ENCODE peak calls at places on chromosome 22, in ten cellular contexts. A is spleen, O is IMR-90, P is HCT116, X is stomach, V is ovary, W is heart left ventricle, T is body of pancreas, N is gastrocnemius medialis, R is endothelial cell of umbilical vein. G is an unnamed sample.

GRCh38 chr22:25704701-25705100 is 37.3 kb upstream of the MYO18B start:
- DNase-seq in T (no peak), W (no peak), A (no peak), R (no peak), X (no peak), O (no peak), V (no peak), N (no peak), P (no peak), G (no peak)

GRCh38 chr22:29695129-29695926 is 24.5 kb upstream of the CABP7 start:
- DNase-seq in T (no peak), V (no peak), R (no peak), A (no peak), N (peak), P (no peak), W (no peak), O (no peak), X (no peak), G (no peak)

GRCh38 chr22:24474221-24474620 is 20.9 kb upstream of the UPB1 start:
- DNase-seq in X (no peak), T (no peak), V (no peak), R (peak), W (no peak), P (peak), N (no peak), A (no peak), O (peak), G (no peak)

GRCh38 chr22:46052801-46053562 is 76.0 kb upstream of the WNT7B start:
- DNase-seq in T (peak), X (peak), A (peak), O (no peak), N (no peak), W (peak), R (peak), P (no peak), V (peak), G (no peak)

GRCh38 chr22:25358421-25359170 is 139.2 kb downstream of the CRYBB2 start:
- DNase-seq in N (no peak), R (no peak), O (no peak), W (no peak), T (peak), V (no peak), P (no peak), X (no peak), A (peak), G (no peak)

GRCh38 chr22:27613099-27614089 is 188.2 kb downstream of the MN1 start:
- DNase-seq in R (no peak), X (no peak), P (no peak), A (no peak), O (no peak), T (no peak), N (no peak), V (no peak), W (no peak), G (no peak)

GRCh38 chr22:19527861-19528417 is 3.7 kb upstream of the CLDN5 start:
- DNase-seq in N (no peak), W (no peak), T (no peak), R (no peak), O (peak), A (peak), V (no peak), P (no peak), X (no peak), G (no peak)

GRCh38 chr22:39954584-39955055 is 5.6 kb upstream of the TMA7B start:
- DNase-seq in P (no peak), T (no peak), A (no peak), O (peak), V (no peak), W (no peak), R (no peak), X (no peak), N (no peak), G (no peak)

DNA sequence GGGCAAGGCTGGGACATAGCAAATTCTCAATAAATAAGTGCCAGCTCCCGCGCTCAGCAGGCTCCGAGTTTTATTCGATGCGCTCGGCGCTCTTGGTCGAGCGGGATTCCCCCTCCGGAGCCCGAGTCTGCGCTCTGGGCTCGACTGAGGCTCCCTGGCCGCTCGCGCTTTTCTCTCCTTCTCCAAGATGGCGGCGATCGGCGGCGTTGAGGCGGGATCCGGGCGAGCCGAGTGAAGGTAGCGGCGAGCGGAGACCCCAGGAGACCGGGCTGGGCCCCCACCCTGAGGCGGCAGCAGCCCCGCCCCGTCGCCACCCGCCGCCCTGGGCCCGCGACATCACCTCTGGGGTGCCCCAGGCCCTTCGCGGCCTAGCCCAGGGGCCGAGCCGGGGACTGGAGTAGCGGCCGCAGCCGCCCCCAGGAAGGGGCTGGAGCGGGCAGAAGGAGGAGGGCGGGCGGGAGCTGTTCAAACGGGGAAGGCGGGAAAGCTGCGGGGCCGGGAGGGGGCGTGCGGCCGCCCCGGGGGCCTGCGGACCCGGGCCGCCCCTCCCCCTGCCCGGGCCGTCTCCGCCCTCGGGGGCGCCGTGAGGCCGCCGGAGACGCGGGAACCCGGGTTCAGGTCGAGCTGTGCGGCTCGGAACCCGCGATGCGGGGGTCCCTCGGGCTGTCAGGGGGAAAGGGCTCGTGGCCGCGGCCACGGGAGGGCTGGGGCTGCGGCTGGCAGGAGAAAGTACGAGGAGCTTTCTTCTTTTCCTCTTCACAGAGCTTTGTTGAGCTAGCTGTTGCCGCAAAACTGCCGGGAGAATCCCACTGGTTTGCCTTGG is at the start of gene HMGXB4:
- DNase-seq in P (peak), O (peak), V (peak), N (peak), A (peak), X (peak), R (peak), W (peak), T (peak), G (peak)
- TF ChIP-seq POLR2A in P (peak), O (peak), V (no peak), N (peak), A (no peak), X (no peak), R (peak), W (peak), T (peak), G (no peak)

DNA sequence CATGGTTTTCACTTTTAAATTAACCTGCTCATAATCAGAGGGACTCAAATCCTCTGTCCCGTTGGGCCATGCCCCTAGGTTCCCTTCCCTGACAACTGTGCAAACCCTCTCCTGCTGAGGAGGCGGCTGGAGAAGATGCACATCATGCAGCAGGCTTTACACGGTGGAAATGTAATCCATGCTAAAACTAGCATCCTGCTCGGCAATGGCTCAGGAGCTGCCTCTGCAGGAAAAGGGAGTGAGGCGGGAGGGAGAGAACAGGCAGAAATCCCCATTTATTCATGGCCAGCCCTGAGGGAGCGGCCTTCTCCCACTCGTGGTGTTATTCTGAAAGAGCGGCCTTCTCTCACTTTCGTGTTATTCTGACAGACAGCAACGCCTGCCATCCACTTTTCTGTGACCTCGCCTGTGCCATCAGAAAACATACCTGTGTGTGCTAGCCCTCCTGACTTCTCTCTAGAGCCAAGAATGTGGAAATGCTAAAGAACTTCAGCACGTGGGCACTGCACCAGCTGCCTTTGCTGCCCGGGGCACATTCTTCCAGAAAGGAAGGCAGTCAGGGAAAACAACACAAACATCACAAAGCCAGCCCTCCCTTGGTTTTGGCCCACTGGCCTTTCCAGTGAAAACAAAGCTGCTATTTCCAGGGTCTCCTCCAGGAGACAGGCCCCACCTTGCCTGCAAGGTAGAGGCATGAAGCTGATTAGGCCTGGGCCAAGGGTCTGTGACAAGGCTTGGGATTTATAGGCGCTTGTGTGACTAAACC is 62.9 kb upstream of the BID start:
- DNase-seq in O (no peak), N (no peak), V (no peak), P (no peak), T (no peak), R (peak), A (no peak), X (peak), W (no peak), G (no peak)
- H3K27ac ChIP-seq in O (no peak), N (peak), V (no peak), P (no peak), T (peak), R (no peak), A (no peak), X (peak), W (no peak), G (peak)

DNA sequence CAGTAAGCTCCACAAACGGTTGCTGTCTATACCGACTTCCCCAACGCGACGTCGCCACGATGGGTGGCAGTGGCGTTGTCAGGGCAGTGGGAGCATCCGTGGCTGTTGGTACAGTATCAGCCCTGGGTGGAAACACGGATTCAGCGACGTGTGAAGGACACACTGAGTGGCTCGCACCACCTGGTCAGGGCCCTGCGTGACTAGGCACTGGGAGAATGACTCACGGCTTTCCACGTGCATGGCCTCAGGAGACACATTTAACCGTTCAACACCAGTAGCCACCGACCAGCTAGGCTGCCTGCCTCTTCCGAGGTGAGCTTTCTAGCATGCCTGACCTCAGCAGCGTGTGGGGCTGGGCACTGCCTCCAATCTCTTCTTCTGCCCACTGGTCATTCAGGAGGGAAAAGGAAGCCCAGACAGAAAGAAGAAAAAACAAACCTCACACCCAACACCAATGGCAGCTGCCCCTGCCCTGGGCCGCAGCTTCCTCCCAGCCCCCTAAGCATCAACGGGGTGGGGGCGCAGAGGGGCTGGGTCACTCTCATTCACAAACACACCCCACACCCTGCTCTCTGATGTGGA is 59.0 kb downstream of the MYH9 start:
- DNase-seq in O (peak), N (peak), W (peak), X (peak), T (peak), P (no peak), R (peak), V (peak), A (peak), G (no peak)
- TF ChIP-seq POLR2A in O (peak), N (no peak), W (no peak), X (no peak), T (no peak), P (no peak), R (peak), V (no peak), A (no peak), G (no peak)

GRCh38 chr22:23110922-23111527 is 30.8 kb downstream of the RSPH14 start:
- DNase-seq in R (no peak), A (no peak), V (no peak), P (no peak), X (no peak), W (no peak), O (no peak), N (no peak), T (no peak), G (no peak)
- H3K27ac ChIP-seq in R (no peak), A (no peak), V (no peak), P (no peak), X (no peak), W (no peak), O (no peak), N (no peak), T (no peak), G (no peak)

G was measured in esophagus squamous epithelium.